ENCODE peak calls at places on chromosomes 11 and 22, in six cellular contexts. One of them, this sample, is unnamed.

GRCh38 chr22:35051791-35052190 is 14.2 kb upstream of the ISX start:
- DNase-seq in IMR-90: no peak
- DNase-seq in DND-41: no peak
- DNase-seq in GM13976: no peak
- DNase-seq in right lobe of liver: no peak
- DNase-seq in AG09319: no peak
- DNase-seq in this sample: no peak

GRCh38 chr22:46598737-46599424 is 21.3 kb upstream of the GRAMD4 start:
- DNase-seq in AG09319: no peak
- DNase-seq in GM13976: no peak
- DNase-seq in right lobe of liver: no peak
- DNase-seq in DND-41: no peak
- DNase-seq in IMR-90: peak; percentile 33
- DNase-seq in this sample: peak; percentile 84

GRCh38 chr11:110000858-110001257 is 92.3 kb upstream of the ZC3H12C start:
- DNase-seq in IMR-90: no peak
- DNase-seq in DND-41: no peak
- DNase-seq in right lobe of liver: no peak
- DNase-seq in GM13976: no peak
- DNase-seq in AG09319: no peak
- DNase-seq in this sample: no peak

GRCh38 chr11:64849600-64850356 is 5.3 kb upstream of the CDC42BPG start:
- DNase-seq in AG09319: no peak
- DNase-seq in GM13976: no peak
- DNase-seq in right lobe of liver: no peak
- DNase-seq in DND-41: no peak
- DNase-seq in IMR-90: no peak
- DNase-seq in this sample: peak; percentile 61

GRCh38 chr11:2796508-2797180 is 88.9 kb downstream of the CDKN1C start:
- DNase-seq in AG09319: no peak
- DNase-seq in GM13976: no peak
- DNase-seq in IMR-90: no peak
- DNase-seq in DND-41: no peak
- DNase-seq in right lobe of liver: peak; percentile 10
- DNase-seq in this sample: no peak

GRCh38 chr22:36986242-36986821 is 32.9 kb downstream of the TST start:
- DNase-seq in IMR-90: no peak
- DNase-seq in GM13976: no peak
- DNase-seq in right lobe of liver: no peak
- DNase-seq in DND-41: peak; percentile 44
- DNase-seq in AG09319: no peak
- DNase-seq in this sample: no peak

GRCh38 chr11:87022738-87023137 is 15.0 kb upstream of the TMEM135 start:
- DNase-seq in right lobe of liver: no peak
- DNase-seq in DND-41: no peak
- DNase-seq in GM13976: no peak
- DNase-seq in AG09319: no peak
- DNase-seq in IMR-90: no peak
- DNase-seq in this sample: no peak

GRCh38 chr22:45788530-45788929 is 116.9 kb downstream of the ATXN10 start:
- DNase-seq in AG09319: no peak
- DNase-seq in right lobe of liver: no peak
- DNase-seq in IMR-90: no peak
- DNase-seq in DND-41: no peak
- DNase-seq in GM13976: no peak
- DNase-seq in this sample: no peak

GRCh38 chr11:67434395-67434881 is 3.0 kb downstream of the PTPRCAP start:
- DNase-seq in GM13976: no peak
- DNase-seq in IMR-90: no peak
- DNase-seq in DND-41: no peak
- DNase-seq in right lobe of liver: no peak
- DNase-seq in AG09319: no peak
- DNase-seq in this sample: no peak

GRCh38 chr11:27571151-27571840 is 64.7 kb upstream of the LIN7C start:
- DNase-seq in GM13976: no peak
- DNase-seq in DND-41: no peak
- DNase-seq in right lobe of liver: no peak
- DNase-seq in AG09319: peak; percentile 37
- DNase-seq in IMR-90: peak; percentile 90
- DNase-seq in this sample: peak; percentile 94

DNA sequence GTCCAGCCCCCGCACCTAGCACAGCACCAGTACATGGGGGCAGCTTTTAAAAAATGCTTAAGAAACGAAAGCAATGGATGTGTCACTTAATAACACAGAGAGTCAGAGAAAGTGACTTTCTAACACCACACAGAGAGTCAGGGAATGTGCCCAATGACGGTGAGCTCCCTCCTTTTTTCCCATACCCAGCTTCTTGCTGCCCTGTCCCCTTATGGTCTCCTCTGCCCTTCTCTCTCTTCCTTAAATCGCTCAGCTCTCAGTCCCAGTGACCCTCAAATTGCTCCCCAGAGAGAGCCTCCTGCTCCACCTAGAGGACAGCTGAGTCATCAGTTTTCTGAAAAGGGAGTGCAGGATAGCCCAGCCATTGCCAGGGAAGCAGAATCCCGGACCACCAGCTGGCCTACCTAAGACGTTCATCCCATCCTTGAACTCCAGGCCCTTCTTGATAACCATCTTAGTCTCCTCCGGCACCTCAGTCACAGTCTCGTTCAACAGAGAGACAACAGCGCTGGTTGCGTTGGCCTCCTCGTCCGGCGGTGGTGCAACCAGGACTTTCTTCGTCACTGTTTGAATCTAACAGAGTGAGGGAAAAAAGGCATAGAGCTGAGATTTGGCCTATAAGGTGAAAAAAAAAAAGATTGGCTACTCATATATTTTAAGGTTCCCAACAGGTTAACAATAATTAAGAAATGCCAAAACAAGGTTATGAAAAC is 113.5 kb downstream of the SLC1A2 start:
- DNase-seq in right lobe of liver: no peak
- DNase-seq in AG09319: no peak
- DNase-seq in IMR-90: peak; percentile 56
- DNase-seq in DND-41: peak; percentile 41
- DNase-seq in GM13976: peak; percentile 43
- DNase-seq in this sample: peak; percentile 68
- TF ChIP-seq CTCF in right lobe of liver: peak; percentile 14
- TF ChIP-seq CTCF in AG09319: peak; percentile 55
- TF ChIP-seq CTCF in IMR-90: peak; percentile 49
- TF ChIP-seq CTCF in DND-41: peak; percentile 77
- TF ChIP-seq CTCF in GM13976: peak; percentile 50
- TF ChIP-seq CTCF in this sample: peak; percentile 76

DNA sequence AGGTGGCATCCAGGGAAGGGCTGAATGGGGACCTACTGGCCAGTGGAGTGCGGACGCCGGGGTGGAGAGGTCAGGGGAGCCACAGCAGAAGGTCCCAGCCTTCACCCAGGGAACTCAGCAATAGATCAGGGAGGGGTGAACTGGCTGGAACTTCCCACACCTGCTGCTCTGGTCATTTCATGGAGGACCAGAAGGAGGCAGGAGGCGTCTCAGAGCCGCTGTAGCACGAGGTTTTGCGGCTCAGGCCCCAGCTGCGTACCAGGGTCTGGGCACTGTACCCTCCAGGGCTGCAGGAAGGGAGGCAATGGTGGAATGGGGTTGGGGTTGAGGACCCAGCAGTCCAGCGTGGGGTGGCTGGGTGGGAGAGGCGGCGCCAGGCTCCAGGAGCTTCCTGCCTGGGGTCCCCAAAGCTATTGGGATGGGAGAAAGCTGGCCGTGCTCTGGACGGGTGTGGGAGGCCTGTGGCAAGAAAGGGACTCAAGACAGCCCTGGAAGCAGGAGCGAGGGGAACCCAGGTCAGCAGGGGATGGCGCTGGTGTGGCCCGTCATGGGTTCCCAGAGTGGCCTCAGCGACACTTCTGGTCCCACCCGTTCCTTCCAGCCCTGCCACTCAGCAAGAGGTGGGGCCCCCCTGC is 20.2 kb upstream of the BRSK2 start:
- DNase-seq in IMR-90: no peak
- DNase-seq in DND-41: no peak
- DNase-seq in right lobe of liver: no peak
- DNase-seq in AG09319: no peak
- DNase-seq in GM13976: no peak
- DNase-seq in this sample: no peak
- TF ChIP-seq CTCF in IMR-90: no peak
- TF ChIP-seq CTCF in DND-41: no peak
- TF ChIP-seq CTCF in right lobe of liver: no peak
- TF ChIP-seq CTCF in AG09319: no peak
- TF ChIP-seq CTCF in GM13976: no peak
- TF ChIP-seq CTCF in this sample: no peak

GRCh38 chr11:20669833-20670684 is 673 bp downstream of the NELL1 start:
- DNase-seq in IMR-90: no peak
- DNase-seq in AG09319: no peak
- DNase-seq in right lobe of liver: no peak
- DNase-seq in DND-41: no peak
- DNase-seq in GM13976: no peak
- DNase-seq in this sample: no peak

GRCh38 chr11:20668844-20669832 is at the start of gene NELL1:
- DNase-seq in IMR-90: no peak
- DNase-seq in GM13976: peak; percentile 25
- DNase-seq in DND-41: no peak
- DNase-seq in AG09319: no peak
- DNase-seq in right lobe of liver: no peak
- DNase-seq in this sample: no peak

GRCh38 chr11:20670932-20671403 is 1.6 kb downstream of the NELL1 start:
- DNase-seq in GM13976: no peak
- DNase-seq in AG09319: no peak
- DNase-seq in right lobe of liver: no peak
- DNase-seq in DND-41: no peak
- DNase-seq in IMR-90: no peak
- DNase-seq in this sample: no peak

GRCh38 chr11:20671856-20672546 is 2.6 kb downstream of the NELL1 start:
- DNase-seq in GM13976: peak; percentile 38
- DNase-seq in DND-41: no peak
- DNase-seq in AG09319: no peak
- DNase-seq in right lobe of liver: no peak
- DNase-seq in IMR-90: no peak
- DNase-seq in this sample: no peak

DNA sequence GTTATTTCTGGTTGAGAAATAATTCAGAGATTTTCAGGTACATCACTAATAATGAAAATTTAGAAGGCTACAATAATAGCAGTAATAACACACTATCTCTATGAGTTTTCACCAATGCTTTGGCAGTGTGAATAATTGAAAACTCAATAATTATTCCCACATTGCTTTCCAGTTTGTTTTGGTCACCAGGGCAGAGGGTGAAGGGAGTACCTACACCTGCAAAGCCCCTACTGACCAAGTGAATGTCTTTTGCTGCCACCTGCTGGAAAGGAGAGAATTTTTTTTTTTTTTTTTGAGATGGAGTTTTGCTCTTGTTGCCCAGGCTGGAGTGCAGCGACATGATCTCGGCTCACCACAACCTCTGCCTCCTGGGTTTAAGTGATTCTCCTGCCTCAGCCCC is 3.2 kb downstream of the NELL1 start:
- DNase-seq in GM13976: no peak
- DNase-seq in AG09319: no peak
- DNase-seq in right lobe of liver: no peak
- DNase-seq in DND-41: no peak
- DNase-seq in IMR-90: no peak
- DNase-seq in this sample: no peak
- TF ChIP-seq CTCF in GM13976: peak; percentile 16
- TF ChIP-seq CTCF in AG09319: peak; percentile 21
- TF ChIP-seq CTCF in right lobe of liver: peak; percentile 28
- TF ChIP-seq CTCF in DND-41: peak; percentile 45
- TF ChIP-seq CTCF in IMR-90: peak; percentile 9
- TF ChIP-seq CTCF in this sample: peak; percentile 27

DNA sequence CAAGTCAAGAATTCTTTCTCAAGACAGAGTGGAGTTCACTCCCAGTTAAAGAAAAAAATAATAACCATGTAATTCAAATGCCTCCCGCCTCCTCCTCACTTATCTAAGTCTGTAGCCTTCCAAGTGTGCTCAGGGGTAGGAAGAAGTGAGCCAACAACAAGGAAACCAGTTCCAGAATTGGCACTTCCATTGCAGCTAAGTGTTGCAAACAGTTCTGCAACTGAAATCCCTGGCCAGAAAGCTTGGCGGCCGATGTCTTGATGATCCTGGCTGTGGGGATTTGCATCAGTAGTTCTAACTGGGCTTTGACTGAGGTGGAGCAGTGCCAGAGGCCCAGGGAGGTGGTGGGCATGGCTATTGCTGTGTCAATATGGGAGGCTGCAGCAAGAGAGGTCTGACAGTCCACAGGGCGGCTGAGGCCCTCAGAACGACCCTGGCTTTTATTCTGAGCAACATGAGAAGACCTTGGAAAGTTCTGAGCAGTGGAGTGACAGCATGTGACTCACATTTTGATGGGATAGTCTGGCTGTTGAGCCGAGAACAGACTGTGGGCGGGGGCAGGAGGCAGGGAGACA is 19.2 kb downstream of the DHCR7 start:
- DNase-seq in DND-41: no peak
- DNase-seq in GM13976: no peak
- DNase-seq in AG09319: no peak
- DNase-seq in right lobe of liver: peak; percentile 61
- DNase-seq in IMR-90: no peak
- DNase-seq in this sample: no peak
- TF ChIP-seq CTCF in DND-41: no peak
- TF ChIP-seq CTCF in GM13976: no peak
- TF ChIP-seq CTCF in AG09319: no peak
- TF ChIP-seq CTCF in right lobe of liver: no peak
- TF ChIP-seq CTCF in IMR-90: no peak
- TF ChIP-seq CTCF in this sample: no peak

DNA sequence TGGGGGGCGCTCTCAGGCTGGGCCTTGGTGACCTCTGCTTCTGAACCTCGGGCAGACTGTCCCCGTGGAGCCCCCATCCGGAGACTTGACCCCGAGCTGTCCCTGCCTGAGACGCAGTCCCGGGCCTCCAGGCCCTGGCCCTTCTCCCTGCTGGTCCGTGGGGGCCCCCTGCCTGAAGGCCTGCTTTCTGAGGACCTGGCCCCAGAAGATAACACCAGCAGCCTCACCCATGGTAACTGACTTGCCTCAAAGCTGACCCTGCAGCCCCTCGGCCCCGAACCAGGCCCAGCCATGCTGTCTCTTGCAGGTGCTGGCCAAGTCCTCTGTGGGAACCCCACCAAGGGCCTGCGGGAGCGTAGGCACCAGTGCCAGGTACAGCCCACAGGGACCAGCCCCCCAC is 8.9 kb downstream of the LMNTD2 start:
- DNase-seq in IMR-90: no peak
- DNase-seq in AG09319: no peak
- DNase-seq in DND-41: no peak
- DNase-seq in right lobe of liver: no peak
- DNase-seq in GM13976: no peak
- DNase-seq in this sample: no peak
- TF ChIP-seq CTCF in IMR-90: no peak
- TF ChIP-seq CTCF in AG09319: no peak
- TF ChIP-seq CTCF in DND-41: no peak
- TF ChIP-seq CTCF in right lobe of liver: no peak
- TF ChIP-seq CTCF in GM13976: no peak
- TF ChIP-seq CTCF in this sample: no peak

This sample was measured in fibroblast of villous mesenchyme.